ENCODE peak calls at places on chromosomes 5 and 9, in ten cellular contexts. O is GM23248, K is HCT116, N is mammary epithelial cell, T is MM.1S, S is mesenchymal stem cell, Y is fibroblast of lung, L is IMR-90, R is A549, D is H1. P is an unnamed sample.

GRCh38 chr9:129307227-129307970 is 129.3 kb upstream of the IER5L start:
- DNase-seq in O (peak), K (no peak), N (no peak), T (no peak), S (no peak), Y (no peak), L (no peak), R (no peak), D (no peak), P (no peak)

GRCh38 chr9:69223605-69224004 is 49.5 kb downstream of the TJP2 start:
- DNase-seq in O (peak), K (peak), N (peak), T (no peak), S (peak), Y (peak), L (peak), R (peak), D (no peak), P (peak)

GRCh38 chr5:112691341-112691685 is 46.4 kb upstream of the APC start:
- DNase-seq in O (peak), K (no peak), N (no peak), T (no peak), S (no peak), Y (no peak), L (no peak), R (no peak), D (no peak), P (no peak)

GRCh38 chr5:156208271-156208670 is 118.7 kb upstream of the SGCD start:
- DNase-seq in O (peak), K (no peak), N (no peak), T (peak), S (peak), Y (peak), L (peak), R (no peak), D (no peak), P (no peak)

GRCh38 chr5:180348316-180348715 is 4.8 kb downstream of the GFPT2 start:
- DNase-seq in O (no peak), K (no peak), N (no peak), T (no peak), S (no peak), Y (no peak), L (no peak), R (no peak), D (no peak), P (no peak)

GRCh38 chr5:173472164-173472563 is 143.9 kb upstream of the STC2 start:
- DNase-seq in O (peak), K (peak), N (peak), T (no peak), S (peak), Y (peak), L (peak), R (peak), D (no peak), P (peak)

GRCh38 chr9:84804948-84805694 is 135.6 kb downstream of the NTRK2 start:
- DNase-seq in O (no peak), K (no peak), N (no peak), T (no peak), S (no peak), Y (no peak), L (no peak), R (no peak), D (no peak), P (no peak)

GRCh38 chr5:158953929-158954534 is 145.7 kb downstream of the EBF1 start:
- DNase-seq in O (peak), K (no peak), N (no peak), T (peak), S (no peak), Y (no peak), L (no peak), R (no peak), D (no peak), P (no peak)

GRCh38 chr5:79774171-79774854 is 84.7 kb downstream of the CMYA5 start:
- DNase-seq in O (peak), K (peak), N (peak), T (no peak), S (peak), Y (no peak), L (peak), R (peak), D (peak), P (no peak)

GRCh38 chr5:171421331-171422262 is 2.1 kb downstream of the FGF18 start:
- DNase-seq in O (no peak), K (no peak), N (no peak), T (no peak), S (no peak), Y (no peak), L (no peak), R (no peak), D (no peak), P (no peak)

GRCh38 chr5:151903243-151903653 is 21.4 kb downstream of the GLRA1 start:
- DNase-seq in O (no peak), K (no peak), N (no peak), T (no peak), S (no peak), Y (no peak), L (no peak), R (no peak), D (no peak), P (no peak)

GRCh38 chr9:127492616-127493015 is 41.3 kb downstream of the LRSAM1 start:
- DNase-seq in O (no peak), K (no peak), N (no peak), T (no peak), S (no peak), Y (no peak), L (no peak), R (no peak), D (no peak), P (no peak)

GRCh38 chr9:124220551-124221451 is 36.9 kb upstream of the NEK6 start:
- DNase-seq in O (peak), K (no peak), N (peak), T (no peak), S (no peak), Y (peak), L (peak), R (peak), D (no peak), P (no peak)

GRCh38 chr9:74132986-74133385 is 364.1 kb upstream of the RORB start:
- DNase-seq in O (no peak), K (no peak), N (no peak), T (no peak), S (no peak), Y (no peak), L (no peak), R (no peak), D (peak), P (no peak)

GRCh38 chr5:174327317-174327864 is 281.9 kb downstream of the NSG2 start:
- DNase-seq in O (peak), K (peak), N (peak), T (peak), S (peak), Y (peak), L (peak), R (peak), D (peak), P (no peak)

GRCh38 chr5:143399616-143400540 is 3.6 kb downstream of the NR3C1 start:
- DNase-seq in O (peak), K (no peak), N (peak), T (no peak), S (no peak), Y (peak), L (no peak), R (no peak), D (no peak), P (no peak)
- H3K4me2 ChIP-seq in O (peak), K (no peak), N (peak), T (peak), S (peak), Y (peak), L (peak), R (peak), D (no peak), P (peak)

DNA sequence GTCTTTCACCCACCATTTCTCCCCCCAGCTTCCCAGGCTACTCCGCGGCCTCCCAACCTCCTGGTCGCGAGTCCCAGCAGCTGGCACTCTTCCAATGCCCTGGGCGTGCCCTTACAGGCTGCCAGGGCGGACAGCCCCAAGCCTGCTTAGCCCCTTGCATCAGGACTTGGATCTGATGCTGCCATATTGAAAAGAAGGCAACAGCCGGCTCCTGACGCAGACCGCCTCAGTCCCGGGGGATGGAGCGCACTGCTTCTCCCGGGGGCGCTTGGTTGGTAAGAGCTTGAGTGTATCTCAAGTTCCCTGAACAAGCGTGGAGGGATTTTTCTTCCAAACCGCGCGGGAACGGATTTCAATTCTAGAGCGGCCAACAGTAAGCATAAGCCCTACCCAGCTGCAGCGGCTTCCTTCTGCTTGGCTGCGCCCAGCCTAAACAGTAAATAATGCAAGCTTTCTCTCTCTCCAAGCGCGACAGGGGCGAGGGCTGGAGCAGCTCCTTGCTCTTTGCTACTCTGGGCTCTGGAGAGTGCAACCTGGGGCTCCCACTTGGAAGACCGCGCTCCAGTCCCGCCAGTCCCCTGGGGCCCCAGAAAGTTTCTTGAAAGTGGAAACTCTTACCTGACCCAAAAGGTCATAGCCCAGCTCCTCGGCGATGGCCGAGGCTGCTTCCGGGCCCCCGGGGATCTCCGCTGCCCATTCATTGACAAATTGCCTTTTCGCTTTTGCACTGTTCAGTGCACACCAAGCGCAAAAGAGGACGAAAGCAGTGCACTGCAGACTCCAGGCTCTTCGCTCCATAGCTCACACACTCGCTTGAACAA is 593 bp downstream of the PCSK1 start:
- DNase-seq in O (peak), K (no peak), N (no peak), T (no peak), S (no peak), Y (no peak), L (no peak), R (no peak), D (peak), P (no peak)
- H3K4me3 ChIP-seq in O (peak), K (no peak), N (no peak), T (no peak), S (peak), Y (no peak), L (no peak), R (no peak), D (peak), P (no peak)

GRCh38 chr5:54581831-54582548 is 64.4 kb downstream of the SNX18 start:
- DNase-seq in O (peak), K (no peak), N (no peak), T (no peak), S (no peak), Y (peak), L (peak), R (no peak), D (no peak), P (no peak)
- H3K4me2 ChIP-seq in O (no peak), K (no peak), N (no peak), T (no peak), S (no peak), Y (no peak), L (peak), R (no peak), D (no peak), P (no peak)

GRCh38 chr9:120526493-120526892 is 53.5 kb downstream of the CDK5RAP2 start:
- DNase-seq in O (no peak), K (no peak), N (no peak), T (no peak), S (no peak), Y (no peak), L (no peak), R (no peak), D (no peak), P (no peak)

GRCh38 chr9:120528327-120528726 is 51.6 kb downstream of the CDK5RAP2 start:
- DNase-seq in O (no peak), K (no peak), N (no peak), T (no peak), S (no peak), Y (no peak), L (no peak), R (no peak), D (no peak), P (no peak)

GRCh38 chr9:120532475-120532874 is 47.5 kb downstream of the CDK5RAP2 start:
- DNase-seq in O (peak), K (peak), N (peak), T (no peak), S (no peak), Y (peak), L (no peak), R (peak), D (no peak), P (peak)

GRCh38 chr9:120531683-120532300 is 48.2 kb downstream of the CDK5RAP2 start:
- DNase-seq in O (peak), K (peak), N (peak), T (peak), S (peak), Y (peak), L (peak), R (peak), D (peak), P (peak)

DNA sequence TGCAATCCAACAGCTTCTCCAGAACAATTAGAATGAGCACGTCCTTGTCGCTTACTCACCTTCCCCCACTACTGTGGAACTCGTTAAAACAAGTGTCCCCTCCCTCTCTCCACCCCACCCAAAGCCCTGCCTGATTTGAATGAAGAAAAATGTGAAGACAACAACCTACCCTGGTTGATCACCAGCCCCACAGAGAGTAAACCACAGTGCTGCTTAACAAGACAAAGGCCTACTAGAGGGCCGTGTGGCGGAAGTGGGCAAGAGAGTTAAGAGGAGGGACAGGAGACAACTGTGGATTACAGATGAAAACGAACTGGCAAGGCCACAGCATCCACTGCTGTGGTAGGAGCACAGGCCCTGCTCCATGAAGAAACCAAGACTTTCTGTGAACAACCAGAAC is 51.1 kb downstream of the CDK5RAP2 start:
- DNase-seq in O (no peak), K (no peak), N (no peak), T (no peak), S (no peak), Y (no peak), L (no peak), R (no peak), D (no peak), P (no peak)
- H3K4me3 ChIP-seq in O (no peak), K (no peak), N (no peak), T (no peak), S (no peak), Y (no peak), L (no peak), R (no peak), D (peak), P (no peak)

GRCh38 chr9:131309526-131310276 is 20.2 kb downstream of the PLPP7 start:
- DNase-seq in O (no peak), K (no peak), N (no peak), T (no peak), S (no peak), Y (no peak), L (no peak), R (no peak), D (no peak), P (no peak)
- H3K4me2 ChIP-seq in O (no peak), K (no peak), N (no peak), T (no peak), S (no peak), Y (no peak), L (no peak), R (no peak), D (no peak), P (no peak)